ENCODE peak calls at places on chromosomes 16 and 17, in seven cellular contexts. L, U, S, M, P, A and K are unnamed samples.

GRCh38 chr17:64969046-64969501 is 49.8 kb upstream of the LRRC37A3 start:
- ATAC-seq in S (no peak), U (no peak), P (no peak), M (no peak), A (no peak), L (no peak), K (peak; percentile 6)

GRCh38 chr17:62703269-62703775 is 75.9 kb downstream of the MRC2 start:
- ATAC-seq in S (peak; percentile 85), A (peak; percentile 40), U (no peak), M (no peak), L (no peak), P (peak; percentile 40), K (peak; percentile 72)

GRCh38 chr16:86214326-86215232 is 295.7 kb upstream of the FOXF1 start:
- ATAC-seq in S (peak; percentile 1), A (no peak), M (no peak), P (peak; percentile 46), U (no peak), L (no peak), K (no peak)

GRCh38 chr17:75207760-75208159 is 2.3 kb downstream of the NUP85 start:
- ATAC-seq in M (no peak), L (no peak), A (no peak), S (no peak), P (no peak), U (no peak), K (no peak)

GRCh38 chr17:30939059-30939689 is 17.4 kb downstream of the ADAP2 start:
- ATAC-seq in L (peak; percentile 69), U (peak; percentile 77), A (no peak), S (no peak), P (peak; percentile 26), M (no peak), K (peak; percentile 40)

GRCh38 chr16:31002810-31003209 is 7.6 kb downstream of the STX1B start:
- ATAC-seq in L (no peak), M (no peak), S (no peak), P (no peak), A (no peak), U (no peak), K (no peak)

GRCh38 chr16:84818989-84819643 is 669 bp upstream of the CRISPLD2 start:
- ATAC-seq in A (no peak), P (peak; percentile 1), U (no peak), L (no peak), M (no peak), S (no peak), K (no peak)

GRCh38 chr17:9517396-9517795 is 58.2 kb downstream of the STX8 start:
- ATAC-seq in P (no peak), U (no peak), L (no peak), M (no peak), A (no peak), S (no peak), K (peak; percentile 76)

GRCh38 chr17:65558683-65559311 is 2.7 kb downstream of the AXIN2 start:
- ATAC-seq in L (no peak), S (no peak), A (no peak), U (no peak), M (no peak), P (no peak), K (no peak)

GRCh38 chr17:82228278-82228841 is 482 bp upstream of the SLC16A3 start:
- ATAC-seq in L (peak; percentile 55), S (peak; percentile 2), U (peak; percentile 59), P (no peak), A (peak; percentile 26), M (no peak), K (peak; percentile 69)

GRCh38 chr16:88062341-88062861 is 111.2 kb downstream of the BANP start:
- ATAC-seq in L (no peak), S (peak; percentile 41), P (peak; percentile 81), U (no peak), A (peak; percentile 30), M (peak; percentile 56), K (no peak)

GRCh38 chr17:7167832-7168231 is 11.3 kb downstream of the ASGR1 start:
- ATAC-seq in L (no peak), A (peak; percentile 74), P (peak; percentile 31), M (no peak), S (peak; percentile 63), U (no peak), K (no peak)

GRCh38 chr17:50108556-50108955 is 13.4 kb downstream of the PDK2 start:
- ATAC-seq in A (no peak), S (no peak), L (no peak), U (no peak), P (no peak), M (no peak), K (no peak)

GRCh38 chr17:320139-320538 is 32.5 kb downstream of the RPH3AL start:
- ATAC-seq in L (no peak), A (no peak), S (peak; percentile 60), P (peak; percentile 32), U (no peak), M (no peak), K (no peak)

GRCh38 chr17:1091190-1091534 is 88.6 kb downstream of the ABR start:
- ATAC-seq in P (no peak), A (no peak), L (no peak), U (no peak), S (no peak), M (no peak), K (no peak)